ENCODE peak calls at places on chromosome 13, in eight cellular contexts. U is IMR-90, B is tibial nerve, G is Karpas-422, L is Peyer's patch, O is mesendoderm, E is PC-3, Q is uterus. W is an unnamed sample. For H3K27me3, the result is how much of the 10 kb centered on the place peaks cover.

GRCh38 chr13:41456768-41457588 is at the start of gene RGCC:
- DNase-seq in U (peak), B (peak), G (peak), L (peak), O (peak), E (peak), Q (peak), W (peak)

GRCh38 chr13:24921881-24922280 is 157.9 kb downstream of the RNF17 start:
- DNase-seq in U (no peak), B (no peak), G (peak), L (no peak), O (no peak), E (no peak), Q (no peak), W (no peak)

GRCh38 chr13:32515246-32515645 is 23.3 kb downstream of the N4BP2L2 start:
- DNase-seq in U (peak), B (no peak), G (no peak), L (no peak), O (no peak), E (no peak), Q (no peak), W (no peak)

GRCh38 chr13:60288569-60288968 is 108.5 kb upstream of the TDRD3 start:
- DNase-seq in U (no peak), B (no peak), G (no peak), L (no peak), O (no peak), E (no peak), Q (no peak), W (no peak)

GRCh38 chr13:21079761-21080730 is 18.7 kb upstream of the LATS2 start:
- DNase-seq in U (peak), B (peak), G (no peak), L (no peak), O (peak), E (peak), Q (no peak), W (no peak)

GRCh38 chr13:24281188-24282008 is 28.0 kb upstream of the C1QTNF9 start:
- DNase-seq in U (no peak), B (no peak), G (no peak), L (no peak), O (no peak), E (no peak), Q (no peak), W (no peak)

GRCh38 chr13:73520566-73521290 is 461.9 kb downstream of the KLF5 start:
- DNase-seq in U (no peak), B (no peak), G (no peak), L (no peak), O (no peak), E (no peak), Q (no peak), W (no peak)

GRCh38 chr13:114146173-114146572 is 13.8 kb upstream of the RASA3 start:
- DNase-seq in U (no peak), B (no peak), G (no peak), L (peak), O (no peak), E (no peak), Q (no peak), W (no peak)

GRCh38 chr13:24275041-24275440 is 34.3 kb upstream of the C1QTNF9 start:
- DNase-seq in U (no peak), B (no peak), G (no peak), L (no peak), O (no peak), E (no peak), Q (no peak), W (no peak)

GRCh38 chr13:97359181-97360057 is 74.5 kb upstream of the RAP2A start:
- DNase-seq in U (peak), B (peak), G (peak), L (peak), O (peak), E (peak), Q (peak), W (peak)

GRCh38 chr13:80447747-80448146 is 106.8 kb upstream of the SPRY2 start:
- DNase-seq in U (no peak), B (no peak), G (no peak), L (no peak), O (no peak), E (no peak), Q (no peak), W (no peak)

GRCh38 chr13:99659234-99659633 is 158.0 kb downstream of the TM9SF2 start:
- DNase-seq in U (no peak), B (no peak), G (peak), L (no peak), O (peak), E (no peak), Q (no peak), W (no peak)

GRCh38 chr13:55999709-56000108 is 1141.0 kb upstream of the PRR20A start:
- DNase-seq in U (no peak), B (no peak), G (no peak), L (no peak), O (peak), E (no peak), Q (no peak), W (no peak)

GRCh38 chr13:43473437-43473836 is 313.3 kb downstream of the ENOX1 start:
- DNase-seq in U (no peak), B (no peak), G (no peak), L (no peak), O (peak), E (no peak), Q (no peak), W (no peak)

GRCh38 chr13:46983881-46984280 is 87.0 kb upstream of the HTR2A start:
- DNase-seq in U (peak), B (no peak), G (peak), L (no peak), O (no peak), E (peak), Q (no peak), W (no peak)

GRCh38 chr13:40639226-40639681 is 27.2 kb downstream of the FOXO1 start:
- DNase-seq in U (no peak), B (no peak), G (no peak), L (no peak), O (peak), E (no peak), Q (no peak), W (no peak)

GRCh38 chr13:46839399-46839798 is 42.4 kb upstream of the ESD start:
- DNase-seq in U (no peak), B (no peak), G (no peak), L (no peak), O (no peak), E (no peak), Q (no peak), W (no peak)

GRCh38 chr13:74562381-74562780 is 428.2 kb upstream of the KLF12 start:
- DNase-seq in U (peak), B (no peak), G (no peak), L (no peak), O (no peak), E (no peak), Q (no peak), W (no peak)

GRCh38 chr13:75458696-75459422 is 23.1 kb downstream of the TBC1D4 start:
- DNase-seq in U (no peak), B (no peak), G (no peak), L (no peak), O (peak), E (no peak), Q (no peak), W (no peak)

GRCh38 chr13:62964522-62964921 is 1548.9 kb upstream of the PCDH20 start:
- DNase-seq in U (no peak), B (no peak), G (no peak), L (no peak), O (no peak), E (no peak), Q (no peak), W (no peak)

GRCh38 chr13:114166381-114167131 is 12.5 kb upstream of the CFAP97D2 start:
- DNase-seq in U (no peak), B (no peak), G (no peak), L (no peak), O (no peak), E (no peak), Q (no peak), W (no peak)

GRCh38 chr13:23901365-23901764 is 4.1 kb upstream of the C1QTNF9B start:
- DNase-seq in U (peak), B (no peak), G (no peak), L (no peak), O (no peak), E (peak), Q (no peak), W (no peak)

GRCh38 chr13:73060251-73061160 is 1.7 kb downstream of the KLF5 start:
- DNase-seq in U (peak), B (no peak), G (no peak), L (no peak), O (peak), E (peak), Q (peak), W (no peak)

GRCh38 chr13:34591163-34591562 is 350.9 kb upstream of the NBEA start:
- DNase-seq in U (no peak), B (no peak), G (no peak), L (no peak), O (no peak), E (no peak), Q (no peak), W (no peak)

GRCh38 chr13:28750187-28751045 is 31.6 kb upstream of the SLC46A3 start:
- DNase-seq in U (no peak), B (no peak), G (no peak), L (no peak), O (no peak), E (peak), Q (no peak), W (no peak)

GRCh38 chr13:51252954-51253531 is 30.8 kb downstream of the FAM124A start:
- DNase-seq in U (no peak), B (no peak), G (peak), L (no peak), O (no peak), E (no peak), Q (no peak), W (peak)

GRCh38 chr13:105847532-105848295 is 687.7 kb downstream of the EFNB2 start:
- DNase-seq in U (peak), B (no peak), G (no peak), L (no peak), O (no peak), E (peak), Q (no peak), W (no peak)

GRCh38 chr13:70339738-70340137 is 231.5 kb upstream of the KLHL1 start:
- DNase-seq in U (no peak), B (no peak), G (peak), L (no peak), O (peak), E (peak), Q (no peak), W (peak)

GRCh38 chr13:68851026-68851425 is 1256.6 kb upstream of the ATXN8OS start:
- DNase-seq in U (no peak), B (no peak), G (no peak), L (no peak), O (no peak), E (peak), Q (no peak), W (no peak)

GRCh38 chr13:109275848-109276247 is 510.5 kb downstream of the IRS2 start:
- DNase-seq in U (no peak), B (no peak), G (peak), L (peak), O (peak), E (no peak), Q (no peak), W (no peak)

DNA sequence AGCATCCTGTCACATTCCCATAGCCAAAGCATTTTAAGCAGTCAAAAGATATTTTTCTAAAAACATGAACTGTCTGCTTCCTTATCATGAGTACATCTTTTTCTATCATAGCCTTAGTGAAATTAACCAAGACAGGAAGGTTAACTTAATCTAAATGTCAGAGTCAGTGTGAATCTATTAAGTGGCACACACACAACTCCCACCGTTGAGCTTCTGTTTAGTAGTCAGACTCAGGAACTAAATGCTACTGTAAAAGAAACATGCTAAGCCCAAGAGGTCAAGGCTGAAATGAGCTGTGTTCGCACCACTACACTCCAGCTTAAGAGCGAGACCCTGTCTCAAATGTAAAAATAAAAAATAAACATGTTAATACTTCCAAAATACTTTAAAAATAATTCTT is 7.7 kb upstream of the POU4F1 start:
- DNase-seq in U (no peak), B (no peak), G (no peak), L (no peak), O (no peak), E (no peak), Q (no peak), W (no peak)
- H3K27me3 ChIP-seq in U (half or more), B (half or more), G (under half), L (under half), O (under half), E (under half), Q (under half), W (under half)

GRCh38 chr13:35824395-35824794 is 306.8 kb downstream of the DCLK1 start:
- DNase-seq in U (no peak), B (no peak), G (no peak), L (no peak), O (no peak), E (no peak), Q (no peak), W (no peak)
- H3K27me3 ChIP-seq in U (under half), B (under half), G (under half), L (under half), O (under half), E (under half), Q (under half), W (under half)

DNA sequence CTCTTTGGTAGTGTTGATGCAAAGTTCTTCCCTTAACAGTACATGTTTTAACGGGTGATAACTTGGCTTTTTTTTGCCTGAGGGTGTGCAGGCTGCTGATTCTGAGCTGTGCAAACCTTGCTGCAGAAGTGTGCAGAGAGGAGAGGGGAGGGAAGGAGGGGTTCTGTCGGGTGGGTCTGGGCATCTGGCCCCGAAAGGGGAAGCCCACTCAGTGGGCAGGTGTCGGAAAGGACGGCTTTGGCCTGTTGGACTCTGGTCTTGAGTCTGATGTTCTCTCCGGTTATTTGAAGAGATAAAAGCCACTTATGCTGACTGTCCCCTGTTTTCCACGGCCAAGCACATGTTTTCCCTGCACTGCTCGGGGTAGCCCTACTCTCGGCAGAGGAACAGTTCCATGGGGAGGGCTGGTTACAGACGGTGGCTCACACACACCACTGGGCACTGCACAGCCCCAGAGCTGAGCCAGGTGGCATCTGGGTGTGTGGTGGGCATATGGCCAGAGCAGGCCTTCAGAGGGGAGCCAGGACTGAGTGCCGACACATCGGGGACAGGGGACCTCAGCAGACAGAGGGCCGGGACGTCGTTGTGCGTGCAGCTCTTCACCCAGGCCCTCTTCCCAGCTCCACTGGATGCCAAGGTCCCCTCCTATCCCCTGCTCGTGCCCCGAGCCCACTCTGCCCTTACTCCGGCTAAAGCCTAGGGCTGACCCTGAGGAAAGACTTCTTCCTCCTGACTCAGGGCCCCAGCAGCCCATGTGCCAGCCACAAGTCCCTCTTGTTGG is 93.2 kb downstream of the TEX29 start:
- DNase-seq in U (no peak), B (no peak), G (no peak), L (peak), O (no peak), E (no peak), Q (no peak), W (no peak)
- H3K27me3 ChIP-seq in U (under half), B (under half), G (under half), L (under half), O (under half), E (half or more), Q (under half), W (under half)

GRCh38 chr13:26587251-26587650 is 29.8 kb downstream of the WASF3 start:
- DNase-seq in U (no peak), B (no peak), G (no peak), L (no peak), O (no peak), E (no peak), Q (no peak), W (no peak)
- H3K27me3 ChIP-seq in U (under half), B (under half), G (under half), L (under half), O (under half), E (under half), Q (under half), W (under half)

GRCh38 chr13:112079696-112080095 is 12.7 kb downstream of the SOX1 start:
- DNase-seq in U (no peak), B (no peak), G (no peak), L (no peak), O (no peak), E (no peak), Q (no peak), W (no peak)
- H3K27me3 ChIP-seq in U (under half), B (half or more), G (under half), L (under half), O (under half), E (under half), Q (under half), W (under half)

GRCh38 chr13:113141591-113141950 is 16.9 kb upstream of the PROZ start:
- DNase-seq in U (no peak), B (no peak), G (no peak), L (no peak), O (no peak), E (no peak), Q (no peak), W (no peak)
- H3K27me3 ChIP-seq in U (under half), B (under half), G (under half), L (under half), O (under half), E (under half), Q (under half), W (under half)

W was measured in HL-60.